ENCODE peak calls at places on chromosome 16, in eight cellular contexts. R, E, O, I, Q, X, S and Z are unnamed samples.

GRCh38 chr16:67399749-67400704 is 6.7 kb upstream of the TPPP3 start:
- DNase-seq in R (peak), E (no peak), O (no peak), I (no peak), Q (peak), X (no peak), S (no peak), Z (no peak)

GRCh38 chr16:777826-778225 is 10.4 kb downstream of the RPUSD1 start:
- DNase-seq in R (no peak), E (no peak), O (no peak), I (no peak), Q (no peak), X (no peak), S (no peak), Z (no peak)

GRCh38 chr16:63617990-63618763 is 1503.7 kb downstream of the CDH11 start:
- DNase-seq in R (no peak), E (no peak), O (no peak), I (no peak), Q (no peak), X (no peak), S (no peak), Z (no peak)

GRCh38 chr16:53821957-53822625 is 118.1 kb downstream of the FTO start:
- DNase-seq in R (no peak), E (no peak), O (no peak), I (no peak), Q (no peak), X (no peak), S (peak), Z (peak)

GRCh38 chr16:83458612-83459011 is 349.2 kb upstream of the HSBP1 start:
- DNase-seq in R (no peak), E (no peak), O (no peak), I (no peak), Q (no peak), X (no peak), S (peak), Z (peak)

GRCh38 chr16:87951550-87952538 is 610 bp downstream of the BANP start:
- DNase-seq in R (peak), E (peak), O (no peak), I (no peak), Q (peak), X (no peak), S (no peak), Z (no peak)

GRCh38 chr16:75486014-75486404 is 9.2 kb downstream of the CHST6 start:
- DNase-seq in R (peak), E (no peak), O (no peak), I (no peak), Q (no peak), X (peak), S (no peak), Z (no peak)

GRCh38 chr16:88747588-88748301 is 37.3 kb downstream of the PIEZO1 start:
- DNase-seq in R (peak), E (no peak), O (peak), I (no peak), Q (no peak), X (peak), S (no peak), Z (no peak)

GRCh38 chr16:31452631-31453106 is 6.6 kb upstream of the ARMC5 start:
- DNase-seq in R (no peak), E (no peak), O (no peak), I (peak), Q (no peak), X (no peak), S (peak), Z (peak)

GRCh38 chr16:78200623-78201096 is 101.2 kb downstream of the WWOX start:
- DNase-seq in R (peak), E (no peak), O (no peak), I (no peak), Q (no peak), X (peak), S (no peak), Z (no peak)

GRCh38 chr16:54986404-54986803 is 55.7 kb downstream of the IRX5 start:
- DNase-seq in R (no peak), E (no peak), O (no peak), I (no peak), Q (no peak), X (no peak), S (no peak), Z (no peak)

GRCh38 chr16:3780570-3780969 is 63.2 kb upstream of the TRAP1 start:
- DNase-seq in R (peak), E (no peak), O (no peak), I (no peak), Q (no peak), X (no peak), S (no peak), Z (no peak)

GRCh38 chr16:55370762-55371482 is 46.9 kb downstream of the IRX6 start:
- DNase-seq in R (peak), E (no peak), O (peak), I (no peak), Q (peak), X (peak), S (no peak), Z (no peak)

GRCh38 chr16:85162478-85163277 is 50.4 kb upstream of the CIBAR2 start:
- DNase-seq in R (no peak), E (no peak), O (no peak), I (peak), Q (no peak), X (no peak), S (no peak), Z (no peak)

GRCh38 chr16:23288209-23288608 is 13.9 kb upstream of the SCNN1B start:
- DNase-seq in R (no peak), E (no peak), O (no peak), I (no peak), Q (no peak), X (no peak), S (no peak), Z (no peak)